ENCODE peak calls at places on chromosomes 11 and 22, in nine cellular contexts. H, P, G, J, D, I, F, K and B are unnamed samples.

GRCh38 chr11:67160872-67161783 is 42.1 kb downstream of the KDM2A start:
- DNase-seq in H (no peak), P (no peak), G (no peak), J (no peak), D (no peak), I (no peak), F (no peak), K (no peak), B (no peak)

GRCh38 chr11:119759747-119760412 is 30.9 kb upstream of the NECTIN1 start:
- DNase-seq in H (no peak), P (no peak), G (no peak), J (no peak), D (no peak), I (peak), F (no peak), K (no peak), B (no peak)

GRCh38 chr22:24433868-24434471 is 6.6 kb downstream of the ADORA2A start:
- DNase-seq in H (no peak), P (no peak), G (no peak), J (no peak), D (peak), I (peak), F (no peak), K (peak), B (no peak)

GRCh38 chr11:114172871-114173444 is 113.4 kb downstream of the ZBTB16 start:
- DNase-seq in H (no peak), P (no peak), G (no peak), J (no peak), D (no peak), I (no peak), F (no peak), K (no peak), B (no peak)

GRCh38 chr11:12900496-12900895 is 108.6 kb upstream of the RASSF10 start:
- DNase-seq in H (peak), P (no peak), G (no peak), J (peak), D (no peak), I (no peak), F (peak), K (peak), B (no peak)

GRCh38 chr22:38418589-38418988 is 36.4 kb downstream of the KCNJ4 start:
- DNase-seq in H (no peak), P (no peak), G (no peak), J (no peak), D (no peak), I (no peak), F (no peak), K (peak), B (no peak)

GRCh38 chr11:133968300-133968699 is 11.5 kb upstream of the IGSF9B start:
- DNase-seq in H (no peak), P (peak), G (no peak), J (no peak), D (no peak), I (no peak), F (no peak), K (no peak), B (peak)

GRCh38 chr11:72812968-72813739 is 1.1 kb upstream of the ATG16L2 start:
- DNase-seq in H (no peak), P (no peak), G (no peak), J (no peak), D (peak), I (no peak), F (no peak), K (peak), B (peak)

GRCh38 chr11:81725691-81726090 is 1008.0 kb downstream of the FAM181B start:
- DNase-seq in H (no peak), P (no peak), G (no peak), J (no peak), D (no peak), I (no peak), F (peak), K (no peak), B (no peak)

GRCh38 chr11:111947143-111947542 is 10.0 kb downstream of the DIXDC1 start:
- DNase-seq in H (no peak), P (no peak), G (no peak), J (no peak), D (no peak), I (no peak), F (no peak), K (no peak), B (no peak)

GRCh38 chr11:79352304-79352703 is 88.5 kb downstream of the TENM4 start:
- DNase-seq in H (no peak), P (no peak), G (no peak), J (no peak), D (no peak), I (no peak), F (no peak), K (no peak), B (no peak)

DNA sequence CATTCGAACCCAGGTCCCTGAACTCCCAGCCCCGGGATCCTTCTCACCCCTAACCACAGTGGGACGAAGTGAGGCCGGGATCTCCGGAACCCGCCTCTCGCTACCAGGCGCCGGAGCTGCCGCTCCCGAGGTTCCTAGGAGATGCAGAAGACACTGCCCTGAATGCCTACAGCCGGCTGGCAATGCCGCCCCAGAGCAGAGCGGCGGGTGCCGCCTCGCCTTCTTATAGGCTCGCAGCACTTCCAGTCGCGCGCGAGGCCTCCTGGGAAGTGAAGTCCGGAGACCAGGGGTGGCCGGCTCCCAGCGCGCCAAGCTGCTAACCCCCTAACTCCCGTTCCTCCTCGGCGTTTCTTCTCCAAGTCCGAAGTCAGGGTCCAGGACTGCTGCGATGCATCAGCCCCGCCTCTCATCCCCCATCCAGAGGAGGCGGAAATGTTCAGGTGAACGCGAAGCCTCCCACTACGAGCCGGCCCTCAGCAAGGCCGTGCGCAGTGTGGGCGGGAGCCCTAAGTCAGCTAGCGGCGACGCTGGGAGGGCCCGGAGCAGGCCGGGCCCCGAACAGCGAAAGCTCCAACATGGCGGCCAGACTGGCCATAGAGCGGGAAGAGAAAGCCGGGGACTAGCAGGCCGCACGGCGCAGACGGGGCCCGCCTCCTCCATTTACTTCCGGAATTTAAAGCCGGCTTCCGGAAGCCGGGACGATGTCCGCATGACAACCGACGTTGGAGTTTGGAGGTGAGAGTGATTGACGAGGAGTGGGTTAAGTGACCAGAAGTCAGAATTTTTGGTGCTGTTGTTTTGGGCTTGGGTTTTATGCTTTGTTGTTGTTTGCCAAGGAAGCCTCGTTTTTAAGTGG is at the start of the genes CYB561A3 and TMEM138:
- DNase-seq in H (peak), P (peak), G (peak), J (peak), D (peak), I (peak), F (peak), K (peak), B (peak)
- TF ChIP-seq CTCF in H (no peak), P (no peak), G (no peak), J (no peak), D (no peak), I (no peak), F (no peak), K (no peak), B (no peak)

GRCh38 chr11:100741866-100742625 is 55.0 kb downstream of the ARHGAP42 start:
- DNase-seq in H (no peak), P (no peak), G (no peak), J (no peak), D (no peak), I (no peak), F (no peak), K (no peak), B (no peak)
- TF ChIP-seq CTCF in H (no peak), P (no peak), G (no peak), J (no peak), D (no peak), I (no peak), F (no peak), K (no peak), B (no peak)

DNA sequence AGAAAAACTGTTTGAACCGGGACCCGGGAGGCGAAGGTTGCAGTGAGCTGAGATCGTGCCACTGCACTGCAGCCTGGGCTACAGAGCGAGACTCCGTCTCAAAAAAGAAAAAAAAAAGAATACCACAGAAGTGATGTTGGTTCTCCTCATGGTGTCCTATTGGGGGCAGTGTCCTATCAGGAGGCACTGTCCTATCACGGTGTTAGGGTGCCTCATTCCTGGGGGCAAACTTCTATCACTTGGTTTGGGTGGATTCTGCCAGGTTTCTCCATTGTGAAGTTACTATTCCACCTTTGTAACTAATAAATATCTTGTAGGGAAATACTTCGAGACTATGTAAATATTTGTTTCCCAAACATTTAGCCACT is 19.6 kb downstream of the PRR14L start:
- DNase-seq in H (no peak), P (no peak), G (no peak), J (no peak), D (no peak), I (no peak), F (no peak), K (no peak), B (no peak)
- TF ChIP-seq CTCF in H (no peak), P (peak), G (no peak), J (no peak), D (no peak), I (peak), F (peak), K (peak), B (peak)

GRCh38 chr22:26775394-26775793 is 118.0 kb downstream of the MIAT start:
- DNase-seq in H (no peak), P (no peak), G (no peak), J (no peak), D (no peak), I (no peak), F (no peak), K (no peak), B (no peak)
- TF ChIP-seq CTCF in H (no peak), P (no peak), G (no peak), J (no peak), D (no peak), I (no peak), F (no peak), K (no peak), B (no peak)

GRCh38 chr11:62627718-62628117 is 5.9 kb upstream of the B3GAT3 start:
- DNase-seq in H (no peak), P (no peak), G (no peak), J (no peak), D (no peak), I (no peak), F (no peak), K (no peak), B (no peak)
- TF ChIP-seq CTCF in H (no peak), P (no peak), G (no peak), J (no peak), D (no peak), I (no peak), F (no peak), K (no peak), B (no peak)

DNA sequence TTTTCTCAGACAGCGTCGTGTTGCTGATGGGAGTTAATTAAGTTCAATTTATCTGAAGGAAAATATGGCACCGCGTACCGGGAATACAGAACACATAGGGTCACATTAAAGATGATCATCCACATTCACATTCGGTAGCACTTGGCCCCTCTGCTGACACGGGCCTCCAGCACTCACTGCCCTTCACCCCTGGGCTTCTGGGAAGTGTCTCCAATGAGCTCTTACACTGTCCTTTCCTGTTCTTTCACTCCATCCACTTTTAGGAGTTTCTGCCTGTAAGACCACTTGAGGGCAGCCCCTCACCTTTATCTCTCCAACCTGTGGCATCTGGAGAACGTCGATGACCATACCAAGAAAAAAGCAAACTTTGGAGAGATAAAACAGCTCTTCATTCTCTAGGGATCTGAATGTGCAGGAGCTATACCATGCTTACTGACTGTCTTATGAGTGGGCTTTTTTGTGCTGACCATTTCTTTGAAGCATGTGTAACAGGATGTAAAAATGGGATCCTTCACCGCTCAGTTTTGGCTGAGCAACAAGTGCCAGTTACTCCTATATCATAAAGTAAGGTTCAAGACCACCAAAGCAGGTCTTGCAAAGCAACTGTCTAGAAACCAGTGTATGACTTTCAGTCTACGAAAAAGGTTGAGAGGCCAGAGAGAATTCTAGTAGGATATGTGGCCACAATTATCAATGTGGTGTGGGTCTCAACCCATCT is 1.1 kb upstream of the SERGEF start:
- DNase-seq in H (no peak), P (no peak), G (no peak), J (no peak), D (no peak), I (no peak), F (no peak), K (no peak), B (peak)
- TF ChIP-seq CTCF in H (no peak), P (no peak), G (no peak), J (no peak), D (no peak), I (no peak), F (no peak), K (no peak), B (no peak)

GRCh38 chr11:22875869-22876473 is 15.7 kb upstream of the CCDC179 start:
- DNase-seq in H (peak), P (peak), G (peak), J (peak), D (peak), I (peak), F (peak), K (peak), B (peak)
- TF ChIP-seq CTCF in H (peak), P (peak), G (peak), J (peak), D (peak), I (peak), F (peak), K (peak), B (peak)

DNA sequence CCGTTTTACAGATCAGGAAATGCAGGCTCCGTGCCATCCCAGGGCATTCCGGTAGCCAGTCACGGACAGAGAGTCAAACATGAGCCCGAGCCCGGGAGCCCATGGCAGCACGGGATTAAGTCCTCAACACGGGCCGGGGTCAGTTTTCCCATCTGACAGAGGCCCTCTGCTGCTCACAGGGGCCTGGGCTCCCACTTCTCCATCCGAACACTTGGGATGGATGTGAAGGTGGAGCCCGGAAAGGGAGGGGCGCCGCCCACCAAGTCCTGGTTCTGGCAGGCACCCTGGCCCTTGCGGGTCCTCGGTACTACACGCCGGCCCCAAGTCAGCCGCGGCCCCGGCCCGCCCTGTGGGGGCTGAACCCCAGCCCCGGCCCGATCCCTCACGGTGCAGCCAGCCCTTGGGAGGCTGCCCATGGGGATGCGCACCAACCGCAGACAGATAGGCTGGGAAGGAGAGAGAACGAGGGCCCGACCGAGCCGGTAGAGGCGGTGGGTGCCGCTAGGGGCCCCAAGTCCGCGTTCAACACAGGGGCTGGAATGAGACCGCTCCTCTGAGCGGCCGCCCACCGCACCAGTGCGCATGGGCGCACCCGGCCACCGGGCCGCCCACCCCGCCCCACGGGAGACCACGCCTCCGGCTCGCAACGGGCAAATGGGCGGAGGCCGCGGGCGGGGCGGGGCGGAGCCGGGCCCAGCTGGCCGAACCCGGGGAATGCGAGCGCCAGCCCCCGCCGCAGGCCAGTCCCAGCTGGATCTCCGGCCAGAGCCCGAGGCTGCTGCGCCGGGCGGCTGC is at the start of gene CAPN5:
- DNase-seq in H (no peak), P (peak), G (peak), J (peak), D (peak), I (peak), F (peak), K (peak), B (peak)
- TF ChIP-seq CTCF in H (peak), P (peak), G (peak), J (peak), D (peak), I (peak), F (peak), K (peak), B (peak)

GRCh38 chr22:19476023-19476422 is 3.0 kb downstream of the UFD1 start:
- DNase-seq in H (no peak), P (no peak), G (no peak), J (no peak), D (no peak), I (no peak), F (no peak), K (no peak), B (no peak)

GRCh38 chr22:19472233-19472632 is 6.8 kb downstream of the UFD1 start:
- DNase-seq in H (no peak), P (no peak), G (no peak), J (no peak), D (no peak), I (no peak), F (no peak), K (no peak), B (no peak)

GRCh38 chr22:19471572-19471971 is 7.4 kb downstream of the UFD1 start:
- DNase-seq in H (no peak), P (no peak), G (no peak), J (no peak), D (no peak), I (no peak), F (no peak), K (no peak), B (no peak)

GRCh38 chr22:19470010-19470409 is 9.0 kb downstream of the UFD1 start:
- DNase-seq in H (no peak), P (no peak), G (no peak), J (no peak), D (no peak), I (no peak), F (no peak), K (no peak), B (no peak)

GRCh38 chr22:19473578-19473977 is 5.4 kb downstream of the UFD1 start:
- DNase-seq in H (no peak), P (no peak), G (no peak), J (no peak), D (no peak), I (no peak), F (no peak), K (no peak), B (no peak)
- TF ChIP-seq CTCF in H (no peak), P (no peak), G (no peak), J (no peak), D (no peak), I (no peak), F (peak), K (no peak), B (peak)

GRCh38 chr11:121153472-121153871 is 52.4 kb downstream of the TECTA start:
- DNase-seq in H (no peak), P (no peak), G (no peak), J (no peak), D (no peak), I (no peak), F (no peak), K (no peak), B (no peak)
- TF ChIP-seq CTCF in H (no peak), P (no peak), G (no peak), J (no peak), D (no peak), I (no peak), F (no peak), K (peak), B (no peak)